ENCODE peak calls at places on chromosomes 1 and 21, in five cellular contexts. Z, X, G, L and W are unnamed samples. For H3K9me3, the result is how much of the 10 kb centered on the place peaks cover.

GRCh38 chr1:87530042-87530441 is 201.4 kb downstream of the LMO4 start:
- DNase-seq in Z (no peak), X (no peak), G (no peak), L (no peak), W (no peak)

GRCh38 chr1:15727424-15727823 is 8.6 kb upstream of the SLC25A34 start:
- DNase-seq in Z (no peak), X (no peak), G (no peak), L (no peak), W (no peak)

GRCh38 chr1:12083766-12084165 is 20.7 kb downstream of the TNFRSF8 start:
- DNase-seq in Z (no peak), X (no peak), G (no peak), L (no peak), W (no peak)

GRCh38 chr1:157000686-157001085 is 44.9 kb downstream of the ARHGEF11 start:
- DNase-seq in Z (no peak), X (no peak), G (no peak), L (peak), W (no peak)

GRCh38 chr21:33546076-33546475 is 3.2 kb downstream of the SON start:
- DNase-seq in Z (no peak), X (no peak), G (no peak), L (no peak), W (no peak)

GRCh38 chr1:67053535-67053784 is 488 bp downstream of the SLC35D1 start:
- DNase-seq in Z (peak), X (peak), G (no peak), L (peak), W (peak)

GRCh38 chr1:222654849-222655248 is 37.0 kb downstream of the MIA3 start:
- DNase-seq in Z (peak), X (no peak), G (peak), L (no peak), W (no peak)

GRCh38 chr1:154236855-154237254 is 16.1 kb downstream of the UBAP2L start:
- DNase-seq in Z (no peak), X (no peak), G (no peak), L (no peak), W (no peak)

GRCh38 chr1:207910678-207911354 is at the start of gene CD34:
- DNase-seq in Z (no peak), X (no peak), G (no peak), L (no peak), W (no peak)

GRCh38 chr1:231093158-231093922 is 53.3 kb upstream of the FAM89A start:
- DNase-seq in Z (no peak), X (peak), G (no peak), L (no peak), W (peak)

GRCh38 chr1:84884671-84885389 is 8.2 kb downstream of the LPAR3 start:
- DNase-seq in Z (no peak), X (no peak), G (no peak), L (no peak), W (no peak)
- TF ChIP-seq CTCF in Z (no peak), X (no peak), G (no peak), L (no peak), W (no peak)

GRCh38 chr1:25879675-25880074 is 4.2 kb upstream of the PAQR7 start:
- DNase-seq in Z (no peak), X (peak), G (no peak), L (peak), W (no peak)
- H3K9me3 ChIP-seq in Z (under half), X (under half), G (under half), L (under half), W (under half)

DNA sequence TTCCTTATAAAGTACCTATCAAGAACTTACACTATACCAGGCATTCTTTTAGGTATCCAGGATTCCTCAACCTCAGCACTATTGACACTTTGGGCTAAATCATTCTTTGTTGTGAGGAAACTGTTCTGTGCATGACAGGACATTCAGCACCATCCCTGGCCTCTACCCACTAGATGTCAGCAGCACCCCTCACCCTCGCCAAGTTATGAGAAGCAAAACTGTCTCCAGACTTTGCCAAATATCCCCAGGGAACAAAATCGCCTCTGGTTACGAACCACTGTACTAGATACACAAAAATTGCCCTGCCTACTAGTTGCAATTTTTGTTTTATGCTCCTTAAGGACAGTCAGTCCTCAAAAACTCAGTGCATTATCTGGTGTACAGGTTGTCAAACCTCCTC is 35.7 kb downstream of the PALMD start:
- DNase-seq in Z (no peak), X (no peak), G (no peak), L (no peak), W (no peak)
- TF ChIP-seq CTCF in Z (no peak), X (no peak), G (no peak), L (no peak), W (no peak)

DNA sequence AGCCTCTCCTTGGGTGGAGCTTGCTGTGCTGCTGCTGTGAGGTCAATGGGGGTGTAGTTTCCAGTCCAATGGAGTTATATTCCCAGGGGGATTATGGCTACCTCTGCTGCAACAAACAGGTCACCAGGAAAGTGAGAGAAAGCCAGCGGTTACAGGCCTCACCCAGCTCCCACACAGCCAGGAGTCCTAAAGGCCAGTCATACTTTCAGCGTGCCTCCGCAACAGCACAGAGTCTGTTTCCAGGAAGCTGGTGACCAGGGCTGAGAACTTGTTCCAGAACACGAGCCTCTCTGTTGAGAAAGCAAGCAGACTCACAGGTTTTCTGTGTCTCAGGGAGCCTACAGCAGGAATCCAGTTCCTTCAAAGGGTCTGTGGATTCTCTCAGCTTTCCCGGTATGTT is 17.3 kb upstream of the OR2M5 start:
- DNase-seq in Z (no peak), X (no peak), G (no peak), L (no peak), W (no peak)
- H3K9me3 ChIP-seq in Z (under half), X (under half), G (under half), L (under half), W (under half)

GRCh38 chr21:32096411-32096810 is 182.4 kb downstream of the MIS18A start:
- DNase-seq in Z (no peak), X (peak), G (no peak), L (no peak), W (peak)
- TF ChIP-seq CTCF in Z (no peak), X (peak), G (no peak), L (no peak), W (peak)

GRCh38 chr1:110779617-110780016 is 93.3 kb upstream of the CD53 start:
- DNase-seq in Z (no peak), X (no peak), G (no peak), L (no peak), W (no peak)

GRCh38 chr1:110777228-110777627 is 95.7 kb upstream of the CD53 start:
- DNase-seq in Z (no peak), X (no peak), G (no peak), L (no peak), W (no peak)

GRCh38 chr1:110781525-110781924 is 91.4 kb upstream of the CD53 start:
- DNase-seq in Z (no peak), X (no peak), G (no peak), L (no peak), W (no peak)

GRCh38 chr1:110780600-110781484 is 92.1 kb upstream of the CD53 start:
- DNase-seq in Z (peak), X (peak), G (peak), L (peak), W (peak)

GRCh38 chr1:110778821-110779220 is 94.1 kb upstream of the CD53 start:
- DNase-seq in Z (no peak), X (no peak), G (no peak), L (no peak), W (no peak)
- H3K9me3 ChIP-seq in Z (under half), X (under half), G (under half), L (under half), W (under half)

GRCh38 chr1:221440658-221441057 is 301.2 kb downstream of the DUSP10 start:
- DNase-seq in Z (no peak), X (no peak), G (no peak), L (no peak), W (no peak)
- TF ChIP-seq CTCF in Z (no peak), X (no peak), G (no peak), L (no peak), W (no peak)